ENCODE peak calls at places on chromosome X, in six cellular contexts. W is PC-3, V is fibroblast of pulmonary artery, R is breast epithelium, X is ovary, U is foreskin keratinocyte. P is an unnamed sample.

GRCh38 chrX:21963736-21964135 is 23.2 kb downstream of the SMS start:
- DNase-seq in W (no peak), V (peak), R (no peak), X (no peak), U (no peak), P (peak)

GRCh38 chrX:117196481-117196880 is 733.7 kb upstream of the CT83 start:
- DNase-seq in W (no peak), V (no peak), R (no peak), X (no peak), U (no peak), P (no peak)

GRCh38 chrX:133984857-133985163 is 584 bp downstream of the GPC3 start:
- DNase-seq in W (no peak), V (no peak), R (no peak), X (peak), U (no peak), P (no peak)

GRCh38 chrX:85375333-85375738 is 4.1 kb downstream of the POF1B start:
- DNase-seq in W (no peak), V (no peak), R (no peak), X (no peak), U (no peak), P (no peak)

GRCh38 chrX:140165849-140166248 is 200.5 kb upstream of the CXorf66 start:
- DNase-seq in W (no peak), V (no peak), R (no peak), X (no peak), U (no peak), P (no peak)

GRCh38 chrX:23103546-23103945 is 103.8 kb downstream of the DDX53 start:
- DNase-seq in W (no peak), V (no peak), R (no peak), X (no peak), U (no peak), P (no peak)

GRCh38 chrX:108516184-108516583 is 76.5 kb downstream of the COL4A5 start:
- DNase-seq in W (no peak), V (peak), R (no peak), X (no peak), U (peak), P (no peak)

GRCh38 chrX:120456973-120457372 is 12.1 kb downstream of the LAMP2 start:
- DNase-seq in W (peak), V (no peak), R (no peak), X (no peak), U (peak), P (peak)

GRCh38 chrX:72100051-72100755 is 31.5 kb downstream of the RTL5 start:
- DNase-seq in W (peak), V (no peak), R (no peak), X (no peak), U (no peak), P (no peak)

GRCh38 chrX:30949554-30949953 is 60.5 kb upstream of the TAB3 start:
- DNase-seq in W (no peak), V (no peak), R (no peak), X (no peak), U (no peak), P (no peak)

GRCh38 chrX:48942895-48943294 is 14.5 kb downstream of the OTUD5 start:
- DNase-seq in W (no peak), V (no peak), R (no peak), X (no peak), U (no peak), P (no peak)
- TF ChIP-seq CTCF in W (no peak), V (no peak), R (no peak), X (no peak), U (no peak), P (no peak)

GRCh38 chrX:40579139-40579538 is 1.6 kb upstream of the ATP6AP2 start:
- DNase-seq in W (no peak), V (no peak), R (no peak), X (no peak), U (no peak), P (no peak)

GRCh38 chrX:40578039-40578438 is 2.7 kb upstream of the ATP6AP2 start:
- DNase-seq in W (no peak), V (no peak), R (no peak), X (no peak), U (no peak), P (no peak)

GRCh38 chrX:40579880-40580536 is 762 bp upstream of the ATP6AP2 start:
- DNase-seq in W (no peak), V (no peak), R (no peak), X (no peak), U (peak), P (peak)

GRCh38 chrX:40581333-40581910 is 652 bp downstream of the ATP6AP2 start:
- DNase-seq in W (peak), V (peak), R (no peak), X (no peak), U (peak), P (peak)

DNA sequence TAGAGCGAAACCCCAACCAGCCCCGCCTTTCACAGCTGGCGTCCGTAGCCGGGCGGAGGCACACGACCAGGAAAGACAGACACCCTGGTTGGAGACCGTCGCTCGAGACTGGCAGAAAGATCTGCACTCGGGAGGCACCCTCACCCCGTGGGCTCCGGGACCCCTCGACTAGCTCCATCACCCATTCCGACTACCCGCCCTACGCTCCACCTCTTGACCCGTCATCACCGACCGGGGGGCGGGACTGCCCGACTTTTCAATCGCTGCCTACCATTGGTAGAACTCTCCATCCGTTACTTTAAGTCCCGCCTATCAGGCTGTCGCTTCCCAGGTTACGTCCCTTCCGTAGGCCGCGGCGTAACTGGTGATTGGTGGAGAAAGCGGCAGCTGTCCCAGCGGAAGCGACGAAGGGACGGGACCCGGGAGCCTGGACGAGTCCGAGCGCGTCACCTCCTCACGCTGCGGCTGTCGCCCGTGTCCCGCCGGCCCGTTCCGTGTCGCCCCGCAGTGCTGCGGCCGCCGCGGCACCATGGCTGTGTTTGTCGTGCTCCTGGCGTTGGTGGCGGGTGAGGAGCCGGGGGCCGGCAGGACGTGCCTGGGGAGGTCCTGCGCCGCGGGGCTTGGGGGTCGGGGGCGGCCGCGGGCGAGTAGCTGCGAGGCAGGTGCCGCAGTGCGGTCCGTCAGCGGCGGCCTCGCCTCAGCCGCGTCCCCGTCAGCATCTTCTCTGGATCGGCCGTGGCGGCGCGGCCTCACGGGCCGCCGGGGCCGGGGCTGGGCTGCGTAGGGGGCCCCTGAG is at the start of gene ATP6AP2:
- DNase-seq in W (peak), V (peak), R (peak), X (peak), U (peak), P (peak)
- TF ChIP-seq CTCF in W (no peak), V (no peak), R (no peak), X (no peak), U (no peak), P (no peak)

GRCh38 chrX:95351089-95351488 is 1333.6 kb upstream of the DIAPH2 start:
- DNase-seq in W (no peak), V (no peak), R (no peak), X (no peak), U (no peak), P (no peak)

DNA sequence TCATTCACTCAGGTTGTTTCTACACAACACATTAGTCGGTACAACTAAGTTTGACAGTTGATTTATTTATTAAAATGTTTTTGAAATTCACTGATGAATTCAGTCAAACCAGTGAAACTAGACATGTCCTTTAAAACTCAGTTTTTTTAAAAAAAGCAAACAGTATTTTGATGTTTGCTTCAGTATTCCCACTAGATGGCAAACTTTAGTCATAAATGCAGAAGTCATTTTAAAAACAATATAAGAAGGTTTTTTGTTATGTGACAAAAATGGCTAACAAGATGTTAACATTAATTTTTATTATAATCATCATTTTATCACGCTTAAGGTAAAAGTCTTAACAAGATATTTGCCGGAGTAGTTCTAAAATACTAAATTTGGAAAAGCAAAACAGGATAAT is 1337.8 kb upstream of the DIAPH2 start:
- DNase-seq in W (peak), V (peak), R (no peak), X (no peak), U (no peak), P (peak)
- TF ChIP-seq CTCF in W (peak), V (no peak), R (no peak), X (no peak), U (peak), P (peak)

GRCh38 chrX:1545776-1546408 is 8.9 kb upstream of the P2RY8 start:
- DNase-seq in W (no peak), V (no peak), R (no peak), X (no peak), U (no peak), P (no peak)
- TF ChIP-seq CTCF in W (no peak), V (no peak), R (no peak), X (no peak), U (no peak), P (no peak)

DNA sequence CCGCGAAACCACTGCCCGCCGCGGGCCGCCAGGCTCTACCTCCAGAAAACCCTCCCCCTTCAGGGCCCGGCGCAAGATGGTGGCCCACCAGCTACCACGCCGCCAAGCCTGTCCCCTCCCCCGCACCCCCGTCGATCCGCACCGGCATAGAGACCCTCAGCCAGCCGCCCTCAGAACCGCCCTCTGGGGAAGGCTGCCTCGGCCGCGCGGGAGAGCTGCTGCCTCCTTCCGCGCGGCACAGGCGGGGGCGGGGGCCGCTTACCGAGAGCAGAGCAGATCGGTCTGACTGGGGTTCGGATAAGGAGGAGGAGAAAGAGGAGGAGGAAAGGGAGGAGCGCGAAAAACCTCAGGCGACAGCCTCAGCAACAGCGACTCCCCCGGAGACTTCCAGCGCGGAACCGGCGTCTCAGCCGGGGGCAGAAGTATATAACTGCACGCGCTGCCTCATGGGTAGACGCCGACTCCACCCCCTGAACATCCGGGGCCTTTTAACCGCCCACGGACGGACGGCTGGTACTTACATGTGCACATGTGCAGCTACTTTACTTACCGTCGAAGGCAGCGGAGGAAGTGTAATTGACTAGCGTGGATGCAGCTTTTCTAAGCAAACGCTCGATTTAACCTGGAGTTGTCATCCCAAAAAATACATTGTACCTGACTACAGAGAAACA is at the start of gene ZNF280C:
- DNase-seq in W (peak), V (peak), R (peak), X (peak), U (peak), P (peak)
- TF ChIP-seq CTCF in W (peak), V (peak), R (no peak), X (peak), U (peak), P (no peak)

GRCh38 chrX:54980334-54980733 is 13.7 kb downstream of the PFKFB1 start:
- DNase-seq in W (no peak), V (no peak), R (no peak), X (no peak), U (no peak), P (no peak)

GRCh38 chrX:54977387-54977786 is 16.6 kb downstream of the PFKFB1 start:
- DNase-seq in W (no peak), V (no peak), R (no peak), X (no peak), U (no peak), P (no peak)

GRCh38 chrX:54978448-54978847 is 15.5 kb downstream of the PFKFB1 start:
- DNase-seq in W (peak), V (peak), R (no peak), X (no peak), U (peak), P (no peak)

GRCh38 chrX:54979432-54979831 is 14.6 kb downstream of the PFKFB1 start:
- DNase-seq in W (no peak), V (no peak), R (no peak), X (no peak), U (no peak), P (no peak)
- TF ChIP-seq CTCF in W (no peak), V (no peak), R (no peak), X (no peak), U (no peak), P (no peak)

GRCh38 chrX:135453381-135453780 is 31.6 kb downstream of the SMIM10L2A start:
- DNase-seq in W (no peak), V (no peak), R (no peak), X (no peak), U (no peak), P (no peak)
- TF ChIP-seq CTCF in W (no peak), V (no peak), R (no peak), X (no peak), U (no peak), P (no peak)

GRCh38 chrX:10597871-10598270 is 22.5 kb downstream of the MID1 start:
- DNase-seq in W (peak), V (peak), R (no peak), X (no peak), U (peak), P (peak)
- TF ChIP-seq CTCF in W (peak), V (peak), R (no peak), X (no peak), U (peak), P (peak)

GRCh38 chrX:149829751-149830191 is 48.0 kb downstream of the MAGEA9 start:
- DNase-seq in W (no peak), V (peak), R (no peak), X (no peak), U (peak), P (peak)

GRCh38 chrX:149830192-149830873 is 48.6 kb downstream of the MAGEA9 start:
- DNase-seq in W (no peak), V (peak), R (no peak), X (peak), U (peak), P (peak)

GRCh38 chrX:149827254-149827653 is 45.5 kb downstream of the MAGEA9 start:
- DNase-seq in W (no peak), V (no peak), R (no peak), X (no peak), U (no peak), P (no peak)

GRCh38 chrX:149825424-149825823 is 43.7 kb downstream of the MAGEA9 start:
- DNase-seq in W (peak), V (peak), R (no peak), X (no peak), U (no peak), P (peak)
- TF ChIP-seq CTCF in W (peak), V (peak), R (no peak), X (no peak), U (peak), P (peak)

P was measured in MCF 10A.